ENCODE peak calls at places on chromosomes 13 and 19, in nine cellular contexts. D, X, L, T, C, I, R, U and S are unnamed samples.

GRCh38 chr13:76226941-76227340 is 590.8 kb downstream of the LMO7 start:
- DNase-seq in D (no peak), X (no peak), L (no peak), T (no peak), C (no peak), I (no peak), R (no peak), U (no peak), S (no peak)

GRCh38 chr19:43934055-43934984 is 762 bp downstream of the ZNF45 start:
- DNase-seq in D (no peak), X (no peak), L (no peak), T (peak; percentile 51), C (no peak), I (no peak), R (no peak), U (peak; percentile 6), S (no peak)

GRCh38 chr13:110012102-110012739 is 225.8 kb upstream of the IRS2 start:
- DNase-seq in D (no peak), X (peak; percentile 99), L (no peak), T (peak; percentile 89), C (no peak), I (no peak), R (no peak), U (peak; percentile 97), S (no peak)

GRCh38 chr13:51797664-51798488 is 6.1 kb downstream of the DHRS12 start:
- DNase-seq in D (peak; percentile 69), X (no peak), L (no peak), T (peak; percentile 83), C (peak; percentile 71), I (peak; percentile 73), R (no peak), U (peak; percentile 67), S (peak; percentile 44)

GRCh38 chr19:14563989-14564650 is 7.7 kb downstream of the NDUFB7 start:
- DNase-seq in D (peak; percentile 71), X (no peak), L (no peak), T (peak; percentile 54), C (no peak), I (peak; percentile 70), R (no peak), U (peak; percentile 21), S (no peak)

GRCh38 chr19:531753-532571 is at the start of gene CDC34:
- DNase-seq in D (no peak), X (no peak), L (no peak), T (no peak), C (no peak), I (no peak), R (no peak), U (no peak), S (no peak)

GRCh38 chr13:79491715-79492114 is 10.8 kb downstream of the NDFIP2 start:
- DNase-seq in D (no peak), X (peak; percentile 82), L (no peak), T (peak; percentile 62), C (no peak), I (no peak), R (no peak), U (peak; percentile 74), S (no peak)

GRCh38 chr19:54937926-54938325 is 9.4 kb downstream of the NLRP7 start:
- DNase-seq in D (no peak), X (no peak), L (no peak), T (no peak), C (no peak), I (no peak), R (no peak), U (no peak), S (peak; percentile 94)

GRCh38 chr13:106036870-106037269 is 498.6 kb downstream of the EFNB2 start:
- DNase-seq in D (peak; percentile 45), X (no peak), L (no peak), T (peak; percentile 5), C (no peak), I (no peak), R (no peak), U (no peak), S (no peak)

GRCh38 chr13:51894239-51894638 is 32.5 kb downstream of the CCDC70 start:
- DNase-seq in D (no peak), X (no peak), L (no peak), T (peak; percentile 30), C (no peak), I (no peak), R (no peak), U (no peak), S (no peak)

GRCh38 chr13:52085416-52085815 is 43.5 kb downstream of the NEK5 start:
- DNase-seq in D (no peak), X (peak; percentile 4), L (no peak), T (no peak), C (no peak), I (no peak), R (no peak), U (peak; percentile 68), S (no peak)

GRCh38 chr13:32881792-32882175 is 134.4 kb upstream of the KL start:
- DNase-seq in D (no peak), X (no peak), L (no peak), T (peak; percentile 54), C (no peak), I (no peak), R (no peak), U (no peak), S (no peak)

GRCh38 chr13:113059891-113060290 is 45.7 kb upstream of the F7 start:
- DNase-seq in D (no peak), X (no peak), L (no peak), T (no peak), C (no peak), I (no peak), R (no peak), U (no peak), S (no peak)

GRCh38 chr19:9857920-9858746 is 23.0 kb downstream of the PIN1 start:
- DNase-seq in D (no peak), X (no peak), L (no peak), T (no peak), C (no peak), I (no peak), R (no peak), U (no peak), S (no peak)

GRCh38 chr13:21735621-21736401 is 64.9 kb downstream of the FGF9 start:
- DNase-seq in D (peak; percentile 20), X (no peak), L (no peak), T (no peak), C (no peak), I (no peak), R (no peak), U (no peak), S (no peak)

GRCh38 chr13:32947886-32948285 is 68.3 kb upstream of the KL start:
- DNase-seq in D (no peak), X (no peak), L (no peak), T (no peak), C (no peak), I (no peak), R (no peak), U (no peak), S (no peak)

GRCh38 chr19:15280048-15280725 is 47.9 kb upstream of the EPHX3 start:
- DNase-seq in D (no peak), X (no peak), L (peak; percentile 77), T (peak; percentile 56), C (no peak), I (no peak), R (no peak), U (no peak), S (no peak)

GRCh38 chr13:97328222-97328790 is 105.7 kb upstream of the RAP2A start:
- DNase-seq in D (peak; percentile 41), X (peak; percentile 51), L (no peak), T (no peak), C (no peak), I (no peak), R (no peak), U (peak; percentile 81), S (no peak)

GRCh38 chr19:56727731-56728130 is 56.2 kb upstream of the ZNF835 start:
- DNase-seq in D (no peak), X (no peak), L (no peak), T (no peak), C (no peak), I (no peak), R (no peak), U (no peak), S (no peak)

GRCh38 chr19:6047741-6048231 is 62.5 kb downstream of the RFX2 start:
- DNase-seq in D (peak; percentile 42), X (no peak), L (peak; percentile 46), T (peak; percentile 80), C (no peak), I (no peak), R (no peak), U (peak; percentile 52), S (peak; percentile 44)
- TF ChIP-seq CTCF in D (no peak), X (peak; percentile 82), L (peak; percentile 69), T (peak; percentile 100), C (peak; percentile 60), I (no peak), R (peak; percentile 63), U (peak; percentile 78), S (peak; percentile 82)

GRCh38 chr19:31905980-31906948 is 439.1 kb upstream of the ZNF507 start:
- DNase-seq in D (no peak), X (no peak), L (peak; percentile 73), T (no peak), C (peak; percentile 72), I (no peak), R (no peak), U (peak; percentile 62), S (peak; percentile 34)
- H3K27me3 ChIP-seq in D (no peaks in the 10 kb centered on the region), X (no peaks in the 10 kb centered on the region), L (no peaks in the 10 kb centered on the region), T (no peaks in the 10 kb centered on the region), C (no peaks in the 10 kb centered on the region), I (no peaks in the 10 kb centered on the region), R (no peaks in the 10 kb centered on the region), U (no peaks in the 10 kb centered on the region), S (peaks cover 46% of the 10 kb centered on the region)

GRCh38 chr19:36059180-36059910 is 4.6 kb downstream of the WDR62 start:
- DNase-seq in D (no peak), X (no peak), L (no peak), T (no peak), C (no peak), I (no peak), R (no peak), U (no peak), S (no peak)

GRCh38 chr19:36064829-36065228 is 10.1 kb downstream of the WDR62 start:
- DNase-seq in D (no peak), X (no peak), L (no peak), T (no peak), C (no peak), I (no peak), R (no peak), U (no peak), S (no peak)

GRCh38 chr19:36058481-36059179 is 3.9 kb downstream of the WDR62 start:
- DNase-seq in D (no peak), X (no peak), L (no peak), T (no peak), C (no peak), I (no peak), R (no peak), U (no peak), S (no peak)

GRCh38 chr19:36061367-36061766 is 6.7 kb downstream of the WDR62 start:
- DNase-seq in D (no peak), X (no peak), L (no peak), T (no peak), C (no peak), I (no peak), R (no peak), U (no peak), S (no peak)

GRCh38 chr19:36060430-36060829 is 5.7 kb downstream of the WDR62 start:
- DNase-seq in D (peak; percentile 74), X (no peak), L (no peak), T (peak; percentile 42), C (no peak), I (no peak), R (no peak), U (peak; percentile 80), S (peak; percentile 13)
- TF ChIP-seq CTCF in D (peak; percentile 18), X (peak; percentile 82), L (peak; percentile 64), T (peak; percentile 60), C (no peak), I (no peak), R (no peak), U (peak; percentile 70), S (peak; percentile 32)

GRCh38 chr13:101116826-101117225 is 299.5 kb downstream of the NALCN start:
- DNase-seq in D (no peak), X (no peak), L (no peak), T (no peak), C (no peak), I (no peak), R (no peak), U (no peak), S (no peak)
- H3K27me3 ChIP-seq in D (no peaks in the 10 kb centered on the region), X (no peaks in the 10 kb centered on the region), L (no peaks in the 10 kb centered on the region), T (no peaks in the 10 kb centered on the region), C (no peaks in the 10 kb centered on the region), I (no peaks in the 10 kb centered on the region), R (no peaks in the 10 kb centered on the region), U (no peaks in the 10 kb centered on the region), S (no peaks in the 10 kb centered on the region)